ENCODE peak calls at places on chromosomes 12 and 14, in ten cellular contexts. J is OCI-M1; K is activated CD4-positive, alpha-beta T cell treated with anti-CD3 and anti-CD28 coated beads, Interleukin-2, amount 50 U/mL, for 48 hours; R is OCI-LY7; X is nephron progenitor cell; C is iris pigment epithelial cell; Y is HS-27A; U is mucosa of descending colon; S is T follicular helper cell; V is cardiac muscle cell. W is an unnamed sample.

GRCh38 chr14:68365228-68365627 is 427.6 kb downstream of the ZFP36L1 start:
- DNase-seq in J (no peak), S (no peak), V (no peak), K (no peak), Y (no peak), R (no peak), U (no peak), C (peak), X (no peak), W (no peak)

GRCh38 chr12:23127701-23128100 is 502.7 kb downstream of the ETNK1 start:
- DNase-seq in K (no peak), R (no peak), Y (no peak), S (no peak), V (no peak), X (no peak), J (peak), C (no peak), U (no peak), W (no peak)

GRCh38 chr14:88879016-88879415 is 54.6 kb downstream of the TTC8 start:
- DNase-seq in J (no peak), V (no peak), K (no peak), C (peak), R (no peak), Y (peak), S (no peak), U (no peak), X (no peak), W (peak)

GRCh38 chr12:124375141-124375788 is 80.4 kb downstream of the RFLNA start:
- DNase-seq in K (no peak), C (no peak), U (no peak), Y (no peak), X (no peak), V (no peak), J (no peak), S (no peak), R (no peak), W (no peak)

GRCh38 chr12:90410962-90411361 is 544.0 kb downstream of the CCER1 start:
- DNase-seq in X (no peak), R (no peak), S (no peak), J (no peak), C (no peak), V (no peak), K (no peak), Y (no peak), U (peak), W (no peak)

GRCh38 chr14:59354666-59355065 is 110.5 kb downstream of the GPR135 start:
- DNase-seq in J (no peak), R (no peak), U (no peak), C (peak), V (no peak), X (no peak), K (no peak), S (no peak), Y (no peak), W (no peak)

GRCh38 chr12:78483767-78484315 is 380.7 kb upstream of the SYT1 start:
- DNase-seq in C (no peak), S (no peak), R (no peak), Y (no peak), K (no peak), V (no peak), U (no peak), J (no peak), X (no peak), W (no peak)

GRCh38 chr14:61177279-61178225 is 103.6 kb downstream of the TMEM30B start:
- DNase-seq in S (no peak), R (no peak), U (no peak), K (peak), Y (no peak), J (no peak), X (no peak), V (no peak), C (peak), W (no peak)

GRCh38 chr14:71932229-71932951 is at the start of gene RGS6:
- DNase-seq in X (peak), S (no peak), Y (no peak), V (peak), C (peak), J (peak), U (no peak), R (no peak), K (peak), W (no peak)

GRCh38 chr14:64702493-64703392 is 1.5 kb upstream of the PLEKHG3 start:
- DNase-seq in X (peak), K (no peak), U (peak), R (no peak), S (no peak), J (no peak), V (peak), C (no peak), Y (no peak), W (no peak)

GRCh38 chr14:45785240-45785639 is 532.2 kb upstream of the MIS18BP1 start:
- DNase-seq in U (no peak), J (peak), R (no peak), X (no peak), S (no peak), K (no peak), V (no peak), C (no peak), Y (no peak), W (no peak)

GRCh38 chr14:100522616-100523021 is 64.6 kb downstream of the BEGAIN start:
- DNase-seq in J (no peak), S (no peak), C (no peak), R (no peak), V (no peak), Y (no peak), X (peak), U (peak), K (no peak), W (no peak)

GRCh38 chr14:40312296-40312695 is 880.1 kb upstream of the FBXO33 start:
- DNase-seq in V (no peak), Y (no peak), R (no peak), K (no peak), J (no peak), X (no peak), C (no peak), U (no peak), S (no peak), W (no peak)

GRCh38 chr14:106657460-106657859 is 1131.1 kb downstream of the TMEM121 start:
- DNase-seq in K (peak), S (peak), V (no peak), X (no peak), J (no peak), R (peak), U (no peak), C (no peak), Y (no peak), W (no peak)

GRCh38 chr12:52622349-52622748 is 4.0 kb upstream of the KRT73 start:
- DNase-seq in C (no peak), K (no peak), U (no peak), J (no peak), V (no peak), X (no peak), S (no peak), R (no peak), Y (no peak), W (no peak)

GRCh38 chr12:54025507-54026393 is 2.5 kb upstream of the HOXC6 start:
- DNase-seq in J (no peak), V (no peak), S (no peak), U (no peak), X (peak), C (no peak), K (no peak), Y (no peak), R (no peak), W (no peak)

GRCh38 chr12:92457458-92458195 is 245.2 kb upstream of the PLEKHG7 start:
- DNase-seq in V (no peak), Y (no peak), C (no peak), X (no peak), U (no peak), R (no peak), J (no peak), S (no peak), K (no peak), W (no peak)

GRCh38 chr14:101854366-101854765 is 92.9 kb downstream of the PPP2R5C start:
- DNase-seq in S (no peak), K (no peak), R (no peak), X (no peak), Y (no peak), U (peak), J (no peak), C (peak), V (no peak), W (peak)

GRCh38 chr14:76867536-76868452 is 41.6 kb downstream of the LRRC74A start:
- DNase-seq in V (no peak), S (no peak), U (no peak), K (peak), J (peak), R (no peak), C (no peak), Y (no peak), X (peak), W (peak)

GRCh38 chr12:131034631-131035267 is 81.0 kb downstream of the ADGRD1 start:
- DNase-seq in V (no peak), S (no peak), X (no peak), K (no peak), Y (no peak), U (peak), J (peak), C (no peak), R (no peak), W (no peak)

GRCh38 chr14:76203086-76204001 is 51.6 kb downstream of the GPATCH2L start:
- DNase-seq in Y (no peak), K (no peak), X (no peak), C (peak), J (no peak), V (no peak), U (peak), R (no peak), S (no peak), W (no peak)

GRCh38 chr14:34229140-34229539 is 232.9 kb downstream of the SPTSSA start:
- DNase-seq in Y (no peak), K (no peak), V (no peak), S (no peak), J (no peak), C (no peak), X (no peak), R (no peak), U (no peak), W (no peak)

GRCh38 chr12:116432321-116432750 is 126.8 kb upstream of the MAP1LC3B2 start:
- DNase-seq in J (no peak), C (peak), R (no peak), Y (no peak), X (no peak), U (no peak), V (no peak), S (no peak), K (no peak), W (no peak)

W was measured in HL-60.